ENCODE peak calls at places on chromosomes 5 and 9, in seven cellular contexts. One of them, this sample, is unnamed. For H3K4me1, the result is how much of the 10 kb centered on the place peaks cover.

GRCh38 chr5:83470920-83471404 is 582 bp upstream of the VCAN start:
- DNase-seq in IMR-90: no peak
- DNase-seq in heart right ventricle: no peak
- DNase-seq in mesenchymal stem cell: peak
- DNase-seq in left ventricle myocardium inferior: no peak
- DNase-seq in ovary: no peak
- DNase-seq in A549: no peak
- DNase-seq in this sample: no peak

GRCh38 chr9:93256878-93257807 is 73.2 kb downstream of the WNK2 start:
- DNase-seq in IMR-90: no peak
- DNase-seq in heart right ventricle: no peak
- DNase-seq in mesenchymal stem cell: no peak
- DNase-seq in left ventricle myocardium inferior: no peak
- DNase-seq in ovary: no peak
- DNase-seq in A549: no peak
- DNase-seq in this sample: peak

GRCh38 chr9:11992866-11993265 is 700.3 kb upstream of the TYRP1 start:
- DNase-seq in IMR-90: no peak
- DNase-seq in heart right ventricle: no peak
- DNase-seq in mesenchymal stem cell: peak
- DNase-seq in left ventricle myocardium inferior: no peak
- DNase-seq in ovary: no peak
- DNase-seq in A549: no peak
- DNase-seq in this sample: no peak

GRCh38 chr9:134643306-134643705 is 1.7 kb downstream of the COL5A1 start:
- DNase-seq in IMR-90: peak
- DNase-seq in heart right ventricle: no peak
- DNase-seq in mesenchymal stem cell: peak
- DNase-seq in left ventricle myocardium inferior: no peak
- DNase-seq in ovary: peak
- DNase-seq in A549: no peak
- DNase-seq in this sample: no peak

GRCh38 chr9:92745236-92745790 is 19.3 kb downstream of the BICD2 start:
- DNase-seq in IMR-90: no peak
- DNase-seq in heart right ventricle: no peak
- DNase-seq in mesenchymal stem cell: no peak
- DNase-seq in left ventricle myocardium inferior: no peak
- DNase-seq in ovary: no peak
- DNase-seq in A549: no peak
- DNase-seq in this sample: no peak

GRCh38 chr9:5586391-5586802 is 42.5 kb upstream of the RIC1 start:
- DNase-seq in IMR-90: peak
- DNase-seq in heart right ventricle: no peak
- DNase-seq in mesenchymal stem cell: peak
- DNase-seq in left ventricle myocardium inferior: no peak
- DNase-seq in ovary: no peak
- DNase-seq in A549: no peak
- DNase-seq in this sample: no peak

GRCh38 chr5:109688647-109688998 is 1.1 kb upstream of the MAN2A1 start:
- DNase-seq in IMR-90: peak
- DNase-seq in heart right ventricle: peak
- DNase-seq in mesenchymal stem cell: no peak
- DNase-seq in left ventricle myocardium inferior: no peak
- DNase-seq in ovary: no peak
- DNase-seq in A549: no peak
- DNase-seq in this sample: no peak

GRCh38 chr9:77291714-77292113 is 114.4 kb downstream of the VPS13A start:
- DNase-seq in IMR-90: peak
- DNase-seq in heart right ventricle: no peak
- DNase-seq in mesenchymal stem cell: peak
- DNase-seq in left ventricle myocardium inferior: no peak
- DNase-seq in ovary: no peak
- DNase-seq in A549: peak
- DNase-seq in this sample: no peak

GRCh38 chr9:113388833-113389232 is 12.0 kb upstream of the HDHD3 start:
- DNase-seq in IMR-90: no peak
- DNase-seq in heart right ventricle: no peak
- DNase-seq in mesenchymal stem cell: no peak
- DNase-seq in left ventricle myocardium inferior: no peak
- DNase-seq in ovary: no peak
- DNase-seq in A549: no peak
- DNase-seq in this sample: peak

GRCh38 chr5:88792144-88792840 is 90.7 kb downstream of the MEF2C start:
- DNase-seq in IMR-90: peak
- DNase-seq in heart right ventricle: no peak
- DNase-seq in mesenchymal stem cell: peak
- DNase-seq in left ventricle myocardium inferior: no peak
- DNase-seq in ovary: no peak
- DNase-seq in A549: no peak
- DNase-seq in this sample: no peak

GRCh38 chr5:171369056-171369455 is 18.6 kb upstream of the NPM1 start:
- DNase-seq in IMR-90: no peak
- DNase-seq in heart right ventricle: no peak
- DNase-seq in mesenchymal stem cell: no peak
- DNase-seq in left ventricle myocardium inferior: no peak
- DNase-seq in ovary: no peak
- DNase-seq in A549: no peak
- DNase-seq in this sample: no peak

GRCh38 chr5:13987843-13988464 is 43.5 kb upstream of the DNAH5 start:
- DNase-seq in IMR-90: peak
- DNase-seq in heart right ventricle: peak
- DNase-seq in mesenchymal stem cell: peak
- DNase-seq in left ventricle myocardium inferior: no peak
- DNase-seq in ovary: peak
- DNase-seq in A549: peak
- DNase-seq in this sample: no peak

GRCh38 chr5:135705941-135706340 is 127.2 kb upstream of the CXCL14 start:
- DNase-seq in IMR-90: no peak
- DNase-seq in heart right ventricle: no peak
- DNase-seq in mesenchymal stem cell: no peak
- DNase-seq in left ventricle myocardium inferior: no peak
- DNase-seq in ovary: no peak
- DNase-seq in A549: no peak
- DNase-seq in this sample: peak

GRCh38 chr9:124480621-124480981 is 26.6 kb downstream of the NR5A1 start:
- DNase-seq in IMR-90: peak
- DNase-seq in heart right ventricle: no peak
- DNase-seq in mesenchymal stem cell: peak
- DNase-seq in left ventricle myocardium inferior: no peak
- DNase-seq in ovary: no peak
- DNase-seq in A549: peak
- DNase-seq in this sample: no peak

GRCh38 chr5:112923148-112923917 is 1.3 kb upstream of the REEP5 start:
- DNase-seq in IMR-90: no peak
- DNase-seq in heart right ventricle: no peak
- DNase-seq in mesenchymal stem cell: no peak
- DNase-seq in left ventricle myocardium inferior: no peak
- DNase-seq in ovary: no peak
- DNase-seq in A549: no peak
- DNase-seq in this sample: no peak

GRCh38 chr5:32232441-32233219 is 58.5 kb upstream of the GOLPH3 start:
- DNase-seq in IMR-90: peak
- DNase-seq in heart right ventricle: peak
- DNase-seq in mesenchymal stem cell: peak
- DNase-seq in left ventricle myocardium inferior: peak
- DNase-seq in ovary: peak
- DNase-seq in A549: peak
- DNase-seq in this sample: peak

GRCh38 chr5:137641148-137641547 is 94.7 kb downstream of the KLHL3 start:
- DNase-seq in IMR-90: peak
- DNase-seq in heart right ventricle: no peak
- DNase-seq in mesenchymal stem cell: no peak
- DNase-seq in left ventricle myocardium inferior: no peak
- DNase-seq in ovary: no peak
- DNase-seq in A549: no peak
- DNase-seq in this sample: no peak

GRCh38 chr5:33315170-33315569 is 125.6 kb upstream of the TARS1 start:
- DNase-seq in IMR-90: peak
- DNase-seq in heart right ventricle: no peak
- DNase-seq in mesenchymal stem cell: no peak
- DNase-seq in left ventricle myocardium inferior: no peak
- DNase-seq in ovary: no peak
- DNase-seq in A549: no peak
- DNase-seq in this sample: no peak

GRCh38 chr5:154776167-154776566 is 21.0 kb downstream of the LARP1 start:
- DNase-seq in IMR-90: no peak
- DNase-seq in heart right ventricle: no peak
- DNase-seq in mesenchymal stem cell: no peak
- DNase-seq in left ventricle myocardium inferior: no peak
- DNase-seq in ovary: no peak
- DNase-seq in A549: no peak
- DNase-seq in this sample: no peak
- H3K4me1 ChIP-seq in IMR-90: under half
- H3K4me1 ChIP-seq in heart right ventricle: half or more
- H3K4me1 ChIP-seq in mesenchymal stem cell: under half
- H3K4me1 ChIP-seq in left ventricle myocardium inferior: half or more
- H3K4me1 ChIP-seq in ovary: under half
- H3K4me1 ChIP-seq in A549: half or more
- H3K4me1 ChIP-seq in this sample: under half

DNA sequence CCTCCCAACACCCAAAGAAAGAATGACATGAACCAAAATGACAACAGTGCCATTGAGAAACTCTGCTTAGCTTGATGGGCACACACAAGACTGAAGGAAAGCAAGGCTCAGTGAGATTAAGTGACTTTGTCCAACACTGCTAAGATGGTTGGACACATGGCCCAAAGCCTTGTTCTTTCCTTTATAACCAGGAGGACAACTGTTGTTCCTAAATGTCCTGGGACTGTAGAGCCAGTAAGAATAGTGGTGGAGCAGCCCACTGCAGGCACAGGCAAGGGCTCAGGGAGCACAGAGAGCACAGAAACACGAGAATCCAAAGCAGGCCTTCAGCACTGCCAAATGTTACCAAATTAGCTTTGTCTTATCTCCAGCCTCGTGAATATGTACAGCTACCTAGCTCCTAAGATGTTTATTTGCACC is 3.9 kb downstream of the ACTL7A start:
- DNase-seq in IMR-90: no peak
- DNase-seq in heart right ventricle: no peak
- DNase-seq in mesenchymal stem cell: no peak
- DNase-seq in left ventricle myocardium inferior: no peak
- DNase-seq in ovary: no peak
- DNase-seq in A549: no peak
- DNase-seq in this sample: no peak
- H3K4me3 ChIP-seq in IMR-90: no peak
- H3K4me3 ChIP-seq in heart right ventricle: no peak
- H3K4me3 ChIP-seq in mesenchymal stem cell: no peak
- H3K4me3 ChIP-seq in left ventricle myocardium inferior: no peak
- H3K4me3 ChIP-seq in ovary: no peak
- H3K4me3 ChIP-seq in A549: no peak
- H3K4me3 ChIP-seq in this sample: no peak

GRCh38 chr5:42808888-42809611 is 2.6 kb downstream of the SELENOP start:
- DNase-seq in IMR-90: no peak
- DNase-seq in heart right ventricle: no peak
- DNase-seq in mesenchymal stem cell: no peak
- DNase-seq in left ventricle myocardium inferior: no peak
- DNase-seq in ovary: no peak
- DNase-seq in A549: no peak
- DNase-seq in this sample: no peak

GRCh38 chr5:42804717-42805339 is 6.9 kb downstream of the SELENOP start:
- DNase-seq in IMR-90: no peak
- DNase-seq in heart right ventricle: no peak
- DNase-seq in mesenchymal stem cell: no peak
- DNase-seq in left ventricle myocardium inferior: no peak
- DNase-seq in ovary: no peak
- DNase-seq in A549: no peak
- DNase-seq in this sample: no peak

GRCh38 chr5:42807722-42808447 is 3.8 kb downstream of the SELENOP start:
- DNase-seq in IMR-90: peak
- DNase-seq in heart right ventricle: no peak
- DNase-seq in mesenchymal stem cell: no peak
- DNase-seq in left ventricle myocardium inferior: no peak
- DNase-seq in ovary: no peak
- DNase-seq in A549: no peak
- DNase-seq in this sample: no peak

GRCh38 chr5:42806701-42807262 is 4.9 kb downstream of the SELENOP start:
- DNase-seq in IMR-90: no peak
- DNase-seq in heart right ventricle: no peak
- DNase-seq in mesenchymal stem cell: no peak
- DNase-seq in left ventricle myocardium inferior: no peak
- DNase-seq in ovary: no peak
- DNase-seq in A549: no peak
- DNase-seq in this sample: no peak

GRCh38 chr5:42806004-42806700 is 5.5 kb downstream of the SELENOP start:
- DNase-seq in IMR-90: no peak
- DNase-seq in heart right ventricle: no peak
- DNase-seq in mesenchymal stem cell: no peak
- DNase-seq in left ventricle myocardium inferior: no peak
- DNase-seq in ovary: no peak
- DNase-seq in A549: no peak
- DNase-seq in this sample: no peak
- H3K27ac ChIP-seq in IMR-90: no peak
- H3K27ac ChIP-seq in heart right ventricle: no peak
- H3K27ac ChIP-seq in mesenchymal stem cell: no peak
- H3K27ac ChIP-seq in left ventricle myocardium inferior: no peak
- H3K27ac ChIP-seq in ovary: no peak
- H3K27ac ChIP-seq in A549: no peak
- H3K27ac ChIP-seq in this sample: no peak

DNA sequence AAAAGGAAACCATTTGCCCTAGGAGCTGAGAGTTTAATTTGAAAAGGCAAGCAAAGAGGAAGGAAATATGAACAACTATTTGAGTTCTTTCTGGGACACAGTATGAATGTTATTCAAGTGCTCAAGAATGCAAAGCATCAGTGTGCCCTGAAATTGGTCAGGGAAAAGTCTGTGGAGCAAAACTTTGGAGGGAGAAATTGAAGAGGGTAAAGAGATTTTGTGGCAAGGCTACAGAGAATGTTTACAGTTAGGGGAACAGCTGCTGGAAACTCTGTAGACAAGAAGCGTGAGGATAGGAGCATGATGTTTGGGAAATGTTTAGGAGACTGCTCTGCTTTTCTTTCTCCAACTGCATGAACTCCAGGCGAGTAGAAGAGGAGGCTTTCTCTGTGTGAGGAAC is 75.5 kb upstream of the IL7R start:
- DNase-seq in IMR-90: peak
- DNase-seq in heart right ventricle: no peak
- DNase-seq in mesenchymal stem cell: peak
- DNase-seq in left ventricle myocardium inferior: no peak
- DNase-seq in ovary: no peak
- DNase-seq in A549: no peak
- DNase-seq in this sample: no peak
- H3K4me1 ChIP-seq in IMR-90: under half
- H3K4me1 ChIP-seq in heart right ventricle: under half
- H3K4me1 ChIP-seq in mesenchymal stem cell: under half
- H3K4me1 ChIP-seq in left ventricle myocardium inferior: under half
- H3K4me1 ChIP-seq in ovary: under half
- H3K4me1 ChIP-seq in A549: under half
- H3K4me1 ChIP-seq in this sample: under half